ENCODE peak calls at places on chromosomes 5 and 9, in six cellular contexts. One of them, this sample, is unnamed.

GRCh38 chr5:135391123-135391868 is 7.7 kb downstream of the MACROH2A1 start:
- DNase-seq in HepG2: peak
- DNase-seq in GM12878: no peak
- DNase-seq in A549: no peak
- DNase-seq in K562: no peak
- DNase-seq in endothelial cell of umbilical vein: no peak
- DNase-seq in this sample: no peak

GRCh38 chr9:95296761-95297160 is 20.7 kb downstream of the FANCC start:
- DNase-seq in HepG2: no peak
- DNase-seq in GM12878: no peak
- DNase-seq in A549: no peak
- DNase-seq in K562: no peak
- DNase-seq in endothelial cell of umbilical vein: no peak
- DNase-seq in this sample: no peak

GRCh38 chr5:149035282-149035882 is 27.5 kb downstream of the SH3TC2 start:
- DNase-seq in HepG2: peak
- DNase-seq in GM12878: no peak
- DNase-seq in A549: peak
- DNase-seq in K562: peak
- DNase-seq in endothelial cell of umbilical vein: peak
- DNase-seq in this sample: peak

GRCh38 chr9:107807183-107807582 is 317.6 kb upstream of the KLF4 start:
- DNase-seq in HepG2: no peak
- DNase-seq in GM12878: no peak
- DNase-seq in A549: no peak
- DNase-seq in K562: no peak
- DNase-seq in endothelial cell of umbilical vein: no peak
- DNase-seq in this sample: no peak

GRCh38 chr5:84764227-84764626 is 379.5 kb upstream of the EDIL3 start:
- DNase-seq in HepG2: no peak
- DNase-seq in GM12878: no peak
- DNase-seq in A549: no peak
- DNase-seq in K562: no peak
- DNase-seq in endothelial cell of umbilical vein: no peak
- DNase-seq in this sample: no peak

GRCh38 chr9:133935328-133936040 is 56.6 kb downstream of the VAV2 start:
- DNase-seq in HepG2: no peak
- DNase-seq in GM12878: no peak
- DNase-seq in A549: no peak
- DNase-seq in K562: no peak
- DNase-seq in endothelial cell of umbilical vein: peak
- DNase-seq in this sample: no peak

GRCh38 chr5:39498247-39498952 is 73.6 kb upstream of the DAB2 start:
- DNase-seq in HepG2: no peak
- DNase-seq in GM12878: no peak
- DNase-seq in A549: no peak
- DNase-seq in K562: no peak
- DNase-seq in endothelial cell of umbilical vein: peak
- DNase-seq in this sample: peak

GRCh38 chr9:10903969-10904368 is 291.2 kb upstream of the PTPRD start:
- DNase-seq in HepG2: no peak
- DNase-seq in GM12878: no peak
- DNase-seq in A549: no peak
- DNase-seq in K562: no peak
- DNase-seq in endothelial cell of umbilical vein: peak
- DNase-seq in this sample: no peak

GRCh38 chr5:132753135-132753987 is 6.1 kb downstream of the CCNI2 start:
- DNase-seq in HepG2: peak
- DNase-seq in GM12878: no peak
- DNase-seq in A549: no peak
- DNase-seq in K562: no peak
- DNase-seq in endothelial cell of umbilical vein: no peak
- DNase-seq in this sample: peak

GRCh38 chr5:1651971-1652872 is 128.5 kb upstream of the LPCAT1 start:
- DNase-seq in HepG2: no peak
- DNase-seq in GM12878: no peak
- DNase-seq in A549: no peak
- DNase-seq in K562: no peak
- DNase-seq in endothelial cell of umbilical vein: no peak
- DNase-seq in this sample: no peak

GRCh38 chr5:17805426-17805825 is 171.2 kb downstream of the TAF11L14 start:
- DNase-seq in HepG2: no peak
- DNase-seq in GM12878: no peak
- DNase-seq in A549: no peak
- DNase-seq in K562: no peak
- DNase-seq in endothelial cell of umbilical vein: peak
- DNase-seq in this sample: peak

GRCh38 chr5:154627711-154628678 is 127.2 kb upstream of the LARP1 start:
- DNase-seq in HepG2: no peak
- DNase-seq in GM12878: no peak
- DNase-seq in A549: no peak
- DNase-seq in K562: no peak
- DNase-seq in endothelial cell of umbilical vein: no peak
- DNase-seq in this sample: no peak

GRCh38 chr5:56993241-56993640 is 41.3 kb upstream of the MIER3 start:
- DNase-seq in HepG2: no peak
- DNase-seq in GM12878: no peak
- DNase-seq in A549: no peak
- DNase-seq in K562: no peak
- DNase-seq in endothelial cell of umbilical vein: no peak
- DNase-seq in this sample: no peak

GRCh38 chr9:121725008-121725795 is 73.8 kb downstream of the DAB2IP start:
- DNase-seq in HepG2: no peak
- DNase-seq in GM12878: no peak
- DNase-seq in A549: no peak
- DNase-seq in K562: no peak
- DNase-seq in endothelial cell of umbilical vein: peak
- DNase-seq in this sample: no peak

GRCh38 chr5:134568339-134568700 is 42.9 kb downstream of the JADE2 start:
- DNase-seq in HepG2: no peak
- DNase-seq in GM12878: no peak
- DNase-seq in A549: no peak
- DNase-seq in K562: no peak
- DNase-seq in endothelial cell of umbilical vein: no peak
- DNase-seq in this sample: no peak

GRCh38 chr5:111224561-111224989 is 391 bp downstream of the CAMK4 start:
- DNase-seq in HepG2: no peak
- DNase-seq in GM12878: no peak
- DNase-seq in A549: no peak
- DNase-seq in K562: no peak
- DNase-seq in endothelial cell of umbilical vein: peak
- DNase-seq in this sample: no peak

GRCh38 chr9:18261143-18261542 is 212.8 kb upstream of the ADAMTSL1 start:
- DNase-seq in HepG2: no peak
- DNase-seq in GM12878: no peak
- DNase-seq in A549: no peak
- DNase-seq in K562: no peak
- DNase-seq in endothelial cell of umbilical vein: no peak
- DNase-seq in this sample: no peak

GRCh38 chr5:50958852-50959457 is 292.5 kb downstream of the PARP8 start:
- DNase-seq in HepG2: peak
- DNase-seq in GM12878: no peak
- DNase-seq in A549: peak
- DNase-seq in K562: peak
- DNase-seq in endothelial cell of umbilical vein: peak
- DNase-seq in this sample: peak

GRCh38 chr5:23776684-23777083 is 269.3 kb downstream of the PRDM9 start:
- DNase-seq in HepG2: no peak
- DNase-seq in GM12878: no peak
- DNase-seq in A549: no peak
- DNase-seq in K562: no peak
- DNase-seq in endothelial cell of umbilical vein: no peak
- DNase-seq in this sample: no peak

GRCh38 chr9:122931851-122932199 is 513 bp upstream of the ZBTB26 start:
- DNase-seq in HepG2: no peak
- DNase-seq in GM12878: no peak
- DNase-seq in A549: peak
- DNase-seq in K562: no peak
- DNase-seq in endothelial cell of umbilical vein: no peak
- DNase-seq in this sample: no peak

GRCh38 chr9:127018935-127019334 is 103.5 kb downstream of the ANGPTL2 start:
- DNase-seq in HepG2: no peak
- DNase-seq in GM12878: no peak
- DNase-seq in A549: no peak
- DNase-seq in K562: no peak
- DNase-seq in endothelial cell of umbilical vein: no peak
- DNase-seq in this sample: no peak

GRCh38 chr9:87655731-87656130 is 70.2 kb upstream of the CTSL start:
- DNase-seq in HepG2: no peak
- DNase-seq in GM12878: no peak
- DNase-seq in A549: no peak
- DNase-seq in K562: no peak
- DNase-seq in endothelial cell of umbilical vein: no peak
- DNase-seq in this sample: no peak

GRCh38 chr5:157442989-157443619 is 16.9 kb upstream of the NIPAL4 start:
- DNase-seq in HepG2: no peak
- DNase-seq in GM12878: no peak
- DNase-seq in A549: no peak
- DNase-seq in K562: no peak
- DNase-seq in endothelial cell of umbilical vein: no peak
- DNase-seq in this sample: no peak

DNA sequence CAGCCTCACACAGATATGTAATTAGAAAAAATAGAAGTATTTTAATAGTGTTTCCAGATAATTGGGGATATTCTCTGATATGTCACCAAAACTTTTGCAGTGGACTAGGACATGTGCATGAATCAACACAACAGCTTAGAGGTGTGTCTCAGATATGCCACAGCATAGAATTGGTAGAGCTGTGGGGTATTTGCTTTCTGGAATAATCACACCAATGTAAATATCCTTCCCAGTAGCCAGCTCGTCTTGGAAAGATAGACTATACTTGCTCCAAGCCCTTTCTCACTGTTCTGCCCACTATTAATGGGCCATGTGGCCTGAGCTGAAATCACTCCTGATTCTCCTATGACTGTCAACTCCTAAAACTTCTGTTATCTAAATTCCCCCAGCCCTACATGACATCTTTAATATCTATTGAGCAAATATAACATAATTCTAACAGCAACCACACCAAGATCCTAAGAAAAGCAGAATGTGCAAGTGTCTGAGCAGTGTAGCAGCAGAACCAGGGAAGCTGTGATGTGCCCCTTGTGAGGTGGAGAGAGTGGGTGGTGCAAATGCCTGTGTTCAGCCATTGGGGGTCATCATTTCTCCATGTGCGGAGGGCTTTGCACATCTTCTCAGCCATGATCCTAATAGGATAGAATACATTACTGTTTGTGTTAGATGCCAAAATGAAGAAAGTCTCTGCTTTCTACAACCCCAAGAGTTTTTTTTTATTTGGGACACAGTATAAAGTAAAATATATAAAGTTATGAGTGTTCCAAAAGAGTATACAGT is 65.0 kb downstream of the MELK start:
- DNase-seq in HepG2: no peak
- DNase-seq in GM12878: no peak
- DNase-seq in A549: no peak
- DNase-seq in K562: no peak
- DNase-seq in endothelial cell of umbilical vein: peak
- DNase-seq in this sample: peak
- TF ChIP-seq CTCF in HepG2: no peak
- TF ChIP-seq CTCF in GM12878: peak
- TF ChIP-seq CTCF in A549: no peak
- TF ChIP-seq CTCF in K562: no peak
- TF ChIP-seq CTCF in endothelial cell of umbilical vein: no peak
- TF ChIP-seq CTCF in this sample: no peak

DNA sequence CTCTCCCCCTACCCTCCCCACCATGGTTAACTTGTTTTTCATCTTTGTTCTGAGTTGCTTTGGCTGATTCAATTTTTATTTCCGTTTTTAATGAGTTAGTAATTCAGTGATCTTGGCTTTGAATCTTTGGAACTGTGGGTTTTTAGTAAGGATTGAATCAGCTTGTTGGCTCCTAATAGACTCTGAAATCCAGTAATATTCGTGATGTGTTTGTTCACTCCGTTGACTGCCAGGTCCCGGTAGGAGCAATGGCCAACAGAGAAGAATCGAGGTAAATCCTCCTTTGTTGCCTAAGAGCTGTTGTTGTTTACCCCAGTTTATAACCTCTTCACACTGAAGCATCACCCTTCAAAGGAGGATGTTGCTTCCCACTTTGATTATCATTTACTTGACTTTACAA is 92.7 kb downstream of the PCSK1 start:
- DNase-seq in HepG2: no peak
- DNase-seq in GM12878: no peak
- DNase-seq in A549: no peak
- DNase-seq in K562: no peak
- DNase-seq in endothelial cell of umbilical vein: no peak
- DNase-seq in this sample: no peak
- TF ChIP-seq MYC in HepG2: no peak
- TF ChIP-seq MYC in GM12878: no peak
- TF ChIP-seq MYC in A549: no peak
- TF ChIP-seq MYC in K562: no peak
- TF ChIP-seq MYC in endothelial cell of umbilical vein: no peak
- TF ChIP-seq MYC in this sample: no peak

DNA sequence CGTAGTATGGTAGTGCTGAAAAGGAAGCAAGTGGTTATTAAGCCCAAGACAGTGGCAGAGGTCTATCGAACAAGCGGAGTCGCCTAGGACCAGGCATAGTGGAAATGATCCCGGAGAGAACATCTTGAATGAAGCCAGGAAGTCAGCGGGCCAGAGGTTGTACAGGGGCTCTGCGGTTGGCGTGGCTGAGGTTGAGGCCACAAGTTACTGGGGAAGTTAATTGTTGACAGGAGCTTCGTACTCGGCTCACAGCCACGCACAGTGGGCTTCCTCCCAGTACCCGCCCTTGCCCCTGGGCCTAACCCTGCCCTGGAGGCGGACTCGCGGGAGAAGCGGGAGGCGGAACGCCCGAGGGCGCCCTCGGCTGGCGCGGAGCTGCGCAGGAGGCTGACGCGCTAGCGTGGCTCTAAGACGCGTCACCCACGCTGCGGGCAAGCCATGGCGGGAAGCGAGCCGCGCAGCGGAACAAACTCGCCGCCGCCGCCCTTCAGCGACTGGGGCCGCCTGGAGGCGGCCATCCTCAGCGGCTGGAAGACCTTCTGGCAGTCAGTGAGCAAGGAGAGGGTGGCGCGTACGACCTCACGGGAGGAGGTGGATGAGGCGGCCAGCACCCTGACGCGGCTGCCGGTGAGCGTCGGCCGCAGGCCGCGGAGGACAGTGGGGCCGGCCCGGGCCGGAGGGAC is at the start of gene FBXO4:
- DNase-seq in HepG2: peak
- DNase-seq in GM12878: peak
- DNase-seq in A549: peak
- DNase-seq in K562: peak
- DNase-seq in endothelial cell of umbilical vein: peak
- DNase-seq in this sample: peak
- TF ChIP-seq CTCF in HepG2: peak
- TF ChIP-seq CTCF in GM12878: peak
- TF ChIP-seq CTCF in A549: peak
- TF ChIP-seq CTCF in K562: peak
- TF ChIP-seq CTCF in endothelial cell of umbilical vein: peak
- TF ChIP-seq CTCF in this sample: peak

DNA sequence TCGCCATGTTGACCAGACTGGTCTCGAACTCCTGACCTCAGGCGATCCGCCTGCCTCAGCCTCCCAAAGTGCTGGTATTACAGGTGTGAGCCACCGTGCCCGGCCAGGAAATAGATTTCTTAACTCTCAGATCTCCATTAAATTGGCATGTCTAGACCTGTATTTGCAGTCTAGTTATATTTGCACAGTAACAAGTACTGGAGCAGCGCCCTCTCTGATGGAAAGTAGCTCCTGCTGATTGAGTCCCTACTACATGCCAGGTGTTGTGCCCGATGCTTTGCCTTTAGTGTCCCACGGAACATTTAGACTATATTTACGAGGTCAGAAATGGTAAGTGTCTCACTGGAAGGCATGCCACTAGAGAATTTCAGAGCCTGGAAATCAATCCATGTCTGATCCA is 15.8 kb upstream of the TMED9 start:
- DNase-seq in HepG2: peak
- DNase-seq in GM12878: no peak
- DNase-seq in A549: no peak
- DNase-seq in K562: no peak
- DNase-seq in endothelial cell of umbilical vein: no peak
- DNase-seq in this sample: no peak
- TF ChIP-seq MYC in HepG2: no peak
- TF ChIP-seq MYC in GM12878: no peak
- TF ChIP-seq MYC in A549: no peak
- TF ChIP-seq MYC in K562: no peak
- TF ChIP-seq MYC in endothelial cell of umbilical vein: no peak
- TF ChIP-seq MYC in this sample: no peak